ENCODE peak calls at places on chromosome 9, in eight cellular contexts. G is T-helper 2 cell, R is lung microvascular endothelial cell, L is Right ventricle myocardium inferior, D is brain microvascular endothelial cell, F is NAMALWA, N is foreskin melanocyte, B is stomach. A is an unnamed sample.

GRCh38 chr9:81474125-81474524 is 215.2 kb downstream of the TLE1 start:
- DNase-seq in G (no peak), R (no peak), L (no peak), D (no peak), F (no peak), N (no peak), B (no peak), A (no peak)

GRCh38 chr9:89745601-89746376 is 141.0 kb downstream of the GADD45G start:
- DNase-seq in G (no peak), R (no peak), L (no peak), D (no peak), F (no peak), N (no peak), B (no peak), A (no peak)

GRCh38 chr9:13750061-13750460 is 470.6 kb upstream of the MPDZ start:
- DNase-seq in G (no peak), R (peak), L (no peak), D (peak), F (no peak), N (no peak), B (no peak), A (peak)

GRCh38 chr9:116377179-116377790 is 223.7 kb downstream of the PAPPA start:
- DNase-seq in G (no peak), R (no peak), L (no peak), D (peak), F (no peak), N (no peak), B (no peak), A (peak)

GRCh38 chr9:94086468-94086867 is 2.2 kb downstream of the PTPDC1 start:
- DNase-seq in G (no peak), R (peak), L (no peak), D (peak), F (no peak), N (peak), B (no peak), A (peak)

GRCh38 chr9:78029601-78030552 is 1.7 kb downstream of the GNAQ start:
- DNase-seq in G (no peak), R (peak), L (peak), D (no peak), F (no peak), N (peak), B (no peak), A (peak)

GRCh38 chr9:136802321-136802720 is 5.4 kb upstream of the RABL6 start:
- DNase-seq in G (no peak), R (no peak), L (no peak), D (no peak), F (no peak), N (no peak), B (no peak), A (no peak)

GRCh38 chr9:125446581-125447094 is 185.0 kb downstream of the GAPVD1 start:
- DNase-seq in G (no peak), R (no peak), L (no peak), D (no peak), F (peak), N (no peak), B (no peak), A (no peak)

GRCh38 chr9:130181645-130182044 is 9.4 kb downstream of the NCS1 start:
- DNase-seq in G (no peak), R (no peak), L (no peak), D (no peak), F (no peak), N (no peak), B (peak), A (no peak)

GRCh38 chr9:74771262-74771585 is 116.5 kb downstream of the TRPM6 start:
- DNase-seq in G (no peak), R (no peak), L (no peak), D (no peak), F (no peak), N (no peak), B (no peak), A (no peak)

GRCh38 chr9:86741311-86742215 is 205.7 kb downstream of the GAS1 start:
- DNase-seq in G (no peak), R (no peak), L (no peak), D (peak), F (no peak), N (no peak), B (peak), A (peak)

GRCh38 chr9:130027533-130028370 is 15.2 kb downstream of the FNBP1 start:
- DNase-seq in G (no peak), R (no peak), L (no peak), D (no peak), F (no peak), N (no peak), B (no peak), A (no peak)

GRCh38 chr9:75429531-75430454 is 341.5 kb downstream of the OSTF1 start:
- DNase-seq in G (no peak), R (no peak), L (no peak), D (no peak), F (peak), N (no peak), B (no peak), A (no peak)

GRCh38 chr9:12414514-12414913 is 278.7 kb upstream of the TYRP1 start:
- DNase-seq in G (no peak), R (no peak), L (no peak), D (no peak), F (no peak), N (no peak), B (no peak), A (no peak)

GRCh38 chr9:127402401-127403090 is 5.6 kb downstream of the SLC2A8 start:
- DNase-seq in G (no peak), R (no peak), L (no peak), D (no peak), F (no peak), N (no peak), B (no peak), A (no peak)

GRCh38 chr9:80040457-80040856 is 468.7 kb downstream of the TLE4 start:
- DNase-seq in G (no peak), R (no peak), L (no peak), D (no peak), F (no peak), N (no peak), B (no peak), A (no peak)

GRCh38 chr9:131546336-131547084 is 1.2 kb downstream of the PRRT1B start:
- DNase-seq in G (no peak), R (peak), L (no peak), D (no peak), F (no peak), N (no peak), B (peak), A (peak)

GRCh38 chr9:2494571-2494970 is 127.0 kb upstream of the VLDLR start:
- DNase-seq in G (no peak), R (no peak), L (no peak), D (peak), F (no peak), N (no peak), B (no peak), A (peak)

GRCh38 chr9:108207611-108208051 is 648.2 kb downstream of the ACTL7B start:
- DNase-seq in G (no peak), R (no peak), L (no peak), D (no peak), F (no peak), N (no peak), B (no peak), A (no peak)

GRCh38 chr9:132201139-132201538 is 39.3 kb downstream of the NTNG2 start:
- DNase-seq in G (no peak), R (no peak), L (no peak), D (no peak), F (no peak), N (no peak), B (peak), A (no peak)

GRCh38 chr9:108543251-108543768 is 312.5 kb downstream of the ACTL7B start:
- DNase-seq in G (no peak), R (no peak), L (no peak), D (no peak), F (no peak), N (no peak), B (no peak), A (no peak)

GRCh38 chr9:121573717-121574485 is 74.3 kb upstream of the GGTA1 start:
- DNase-seq in G (no peak), R (no peak), L (no peak), D (no peak), F (no peak), N (no peak), B (peak), A (no peak)

GRCh38 chr9:111036946-111037743 is 1.1 kb downstream of the LPAR1 start:
- DNase-seq in G (no peak), R (no peak), L (no peak), D (peak), F (no peak), N (no peak), B (no peak), A (no peak)